ENCODE peak calls at places on chromosomes 5 and 9, in eight cellular contexts. P, V, F, C, M, I, A and Z are unnamed samples.

GRCh38 chr5:42951847-42952411 is 88.2 kb downstream of the ANXA2R start:
- DNase-seq in P (peak; percentile 35), V (no peak), F (peak; percentile 37), C (no peak), M (peak; percentile 22), I (peak; percentile 23), A (no peak), Z (no peak)

GRCh38 chr9:132646726-132647125 is 23.1 kb downstream of the DDX31 start:
- DNase-seq in P (peak; percentile 48), V (no peak), F (no peak), C (no peak), M (peak; percentile 7), I (no peak), A (no peak), Z (no peak)

GRCh38 chr5:95715799-95716461 is 15.2 kb upstream of the RHOBTB3 start:
- DNase-seq in P (peak; percentile 93), V (no peak), F (no peak), C (no peak), M (peak; percentile 76), I (no peak), A (no peak), Z (peak; percentile 63)

GRCh38 chr5:157915638-157916037 is 56.7 kb upstream of the CLINT1 start:
- DNase-seq in P (peak; percentile 44), V (peak; percentile 97), F (peak; percentile 71), C (no peak), M (peak; percentile 13), I (peak; percentile 72), A (peak; percentile 81), Z (no peak)

GRCh38 chr5:151234476-151235238 is 10.8 kb upstream of the CCDC69 start:
- DNase-seq in P (peak; percentile 81), V (peak; percentile 88), F (peak; percentile 39), C (no peak), M (peak; percentile 41), I (peak; percentile 76), A (peak; percentile 82), Z (no peak)

GRCh38 chr9:124008855-124009834 is 2.4 kb upstream of the LHX2 start:
- DNase-seq in P (no peak), V (no peak), F (no peak), C (no peak), M (no peak), I (no peak), A (no peak), Z (no peak)

GRCh38 chr5:179553006-179553405 is 2.7 kb downstream of the RUFY1 start:
- DNase-seq in P (no peak), V (no peak), F (no peak), C (no peak), M (no peak), I (no peak), A (no peak), Z (no peak)

GRCh38 chr9:130348881-130349280 is 83.3 kb downstream of the HMCN2 start:
- DNase-seq in P (no peak), V (no peak), F (no peak), C (no peak), M (no peak), I (no peak), A (no peak), Z (no peak)

GRCh38 chr5:446864-447263 is 3.9 kb downstream of the EXOC3 start:
- DNase-seq in P (peak; percentile 55), V (no peak), F (no peak), C (no peak), M (peak; percentile 51), I (no peak), A (peak; percentile 54), Z (no peak)
- TF ChIP-seq CTCF in P (peak; percentile 64), V (peak; percentile 48), F (peak; percentile 51), C (peak; percentile 69), M (peak; percentile 52), I (peak; percentile 47), A (peak; percentile 43), Z (peak; percentile 43)

DNA sequence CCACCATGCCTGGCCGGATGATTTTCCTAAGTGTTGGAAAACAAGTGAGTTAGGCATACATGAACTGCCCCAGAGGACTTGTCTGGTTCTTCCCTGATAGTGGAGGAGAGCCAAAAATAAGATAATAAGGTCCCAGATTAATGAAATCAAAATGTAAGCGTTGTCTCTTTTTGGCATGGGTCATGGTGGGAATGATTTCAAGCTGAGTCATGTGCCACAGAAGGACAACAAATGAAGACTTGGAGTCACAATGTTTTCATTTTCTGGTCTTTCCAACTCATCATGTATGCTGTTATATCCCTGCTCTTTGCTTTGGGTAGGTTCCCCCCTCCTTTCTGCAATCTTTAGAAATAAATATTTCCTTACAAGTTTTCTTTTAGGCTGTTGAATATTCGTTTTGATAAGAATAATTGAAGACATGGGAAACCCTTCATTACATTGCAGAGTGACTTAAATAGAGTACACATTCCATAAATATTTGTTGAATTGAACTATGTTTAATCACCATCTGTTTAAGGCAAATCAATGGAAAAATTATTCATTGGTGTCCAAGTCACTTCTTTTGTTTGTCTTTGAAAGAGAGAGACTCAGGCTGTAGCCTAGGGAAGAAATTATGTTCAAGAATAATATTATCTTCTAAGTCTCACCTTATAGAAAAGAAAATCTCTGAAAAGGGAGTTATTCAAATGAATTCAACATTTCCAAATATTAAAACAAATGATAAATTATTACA is 196.3 kb downstream of the CSNK1G3 start:
- DNase-seq in P (peak; percentile 98), V (no peak), F (no peak), C (no peak), M (peak; percentile 90), I (no peak), A (no peak), Z (peak; percentile 68)
- TF ChIP-seq CTCF in P (no peak), V (no peak), F (no peak), C (no peak), M (no peak), I (no peak), A (no peak), Z (no peak)

GRCh38 chr9:91117474-91117891 is 244.2 kb downstream of the AUH start:
- DNase-seq in P (no peak), V (no peak), F (no peak), C (no peak), M (no peak), I (no peak), A (no peak), Z (no peak)
- TF ChIP-seq CTCF in P (no peak), V (no peak), F (no peak), C (no peak), M (no peak), I (no peak), A (no peak), Z (no peak)

GRCh38 chr9:108282872-108283271 is 572.9 kb downstream of the ACTL7B start:
- DNase-seq in P (peak; percentile 36), V (no peak), F (no peak), C (no peak), M (peak; percentile 8), I (no peak), A (no peak), Z (no peak)
- TF ChIP-seq CTCF in P (peak; percentile 48), V (peak; percentile 21), F (peak; percentile 18), C (peak; percentile 53), M (peak; percentile 30), I (peak; percentile 22), A (no peak), Z (peak; percentile 1)

GRCh38 chr5:159669559-159669958 is 246.7 kb upstream of the ADRA1B start:
- DNase-seq in P (peak; percentile 4), V (no peak), F (no peak), C (no peak), M (no peak), I (no peak), A (no peak), Z (no peak)

GRCh38 chr5:159663986-159664385 is 252.3 kb upstream of the ADRA1B start:
- DNase-seq in P (no peak), V (no peak), F (no peak), C (no peak), M (no peak), I (no peak), A (no peak), Z (no peak)

GRCh38 chr5:159668556-159668955 is 247.7 kb upstream of the ADRA1B start:
- DNase-seq in P (no peak), V (no peak), F (no peak), C (no peak), M (no peak), I (no peak), A (no peak), Z (no peak)

GRCh38 chr5:159667286-159667685 is 249.0 kb upstream of the ADRA1B start:
- DNase-seq in P (no peak), V (no peak), F (no peak), C (no peak), M (no peak), I (no peak), A (no peak), Z (no peak)
- TF ChIP-seq CTCF in P (no peak), V (no peak), F (no peak), C (no peak), M (no peak), I (no peak), A (no peak), Z (peak; percentile 1)

DNA sequence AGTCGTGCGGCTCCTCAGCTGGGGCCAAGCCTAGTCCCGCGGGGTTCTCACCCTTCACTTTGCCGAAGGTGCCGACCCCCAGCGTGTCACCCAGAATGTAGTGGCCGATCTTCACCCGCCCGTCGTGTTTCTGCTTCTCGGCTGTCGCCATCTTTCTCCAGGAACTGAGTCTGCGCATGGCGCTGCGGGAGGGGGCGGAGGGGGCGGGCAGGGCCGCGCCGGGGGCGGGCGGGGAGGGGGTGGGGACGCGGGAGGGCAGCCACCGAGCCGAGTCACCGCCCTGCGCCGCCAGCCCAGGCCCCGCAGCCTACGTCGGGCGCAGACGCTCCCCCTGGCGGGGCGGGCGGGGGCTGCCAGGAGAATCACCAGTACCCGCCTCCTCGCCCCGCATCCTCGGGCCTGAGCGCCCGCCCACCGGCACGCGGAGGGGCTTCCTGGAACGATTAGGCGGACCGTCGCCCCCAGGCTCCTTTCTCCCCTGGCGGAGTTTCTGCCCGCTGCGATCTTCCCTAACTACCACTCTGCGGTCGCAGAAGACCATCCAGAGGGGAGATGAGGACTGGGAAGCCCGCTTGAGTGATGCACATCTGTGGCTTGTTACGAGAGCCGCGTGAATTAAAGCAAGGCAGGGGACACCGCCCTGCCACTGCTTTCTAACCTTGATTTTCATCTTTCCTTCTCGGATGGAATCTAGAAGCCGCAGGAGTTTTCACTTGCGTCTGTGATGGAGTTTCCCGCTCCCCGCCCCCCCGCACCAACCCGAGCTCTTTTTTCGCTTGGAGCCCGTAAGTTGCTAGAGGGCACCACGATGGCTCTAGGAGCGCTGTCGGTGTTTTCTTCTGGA is at the start of gene PRKAA1:
- DNase-seq in P (peak; percentile 80), V (peak; percentile 88), F (peak; percentile 91), C (peak; percentile 86), M (peak; percentile 83), I (peak; percentile 93), A (peak; percentile 96), Z (no peak)
- TF ChIP-seq CTCF in P (peak; percentile 29), V (peak; percentile 77), F (peak; percentile 73), C (peak; percentile 77), M (peak; percentile 73), I (peak; percentile 73), A (peak; percentile 54), Z (peak; percentile 54)

GRCh38 chr9:135087489-135087791 is at the start of gene OLFM1:
- DNase-seq in P (peak; percentile 57), V (peak; percentile 82), F (peak; percentile 76), C (peak; percentile 70), M (peak; percentile 46), I (peak; percentile 79), A (peak; percentile 72), Z (no peak)
- TF ChIP-seq CTCF in P (peak; percentile 50), V (peak; percentile 79), F (peak; percentile 40), C (peak; percentile 74), M (peak; percentile 60), I (peak; percentile 71), A (peak; percentile 53), Z (peak; percentile 76)

GRCh38 chr5:181056431-181056830 is 16.4 kb downstream of the BTNL9 start:
- DNase-seq in P (no peak), V (no peak), F (no peak), C (no peak), M (no peak), I (no peak), A (no peak), Z (no peak)
- TF ChIP-seq CTCF in P (no peak), V (no peak), F (no peak), C (no peak), M (no peak), I (no peak), A (no peak), Z (no peak)